ENCODE peak calls at places on chromosomes 2 and 18, in four cellular contexts. O, U, Y and S are unnamed samples. For H3K4me1, the result is how much of the 10 kb centered on the place peaks cover.

GRCh38 chr18:48771641-48772380 is 179.0 kb downstream of the SMAD7 start:
- DNase-seq in U (no peak), O (no peak), Y (no peak), S (no peak)

GRCh38 chr18:27227721-27228120 is 42.6 kb upstream of the CHST9 start:
- DNase-seq in Y (no peak), O (no peak), U (no peak), S (no peak)

GRCh38 chr2:127415593-127416485 is 2.4 kb upstream of the PROC start:
- DNase-seq in O (peak), Y (no peak), U (peak), S (peak)

GRCh38 chr2:39855856-39856255 is 76.8 kb upstream of the THUMPD2 start:
- DNase-seq in Y (no peak), U (no peak), O (no peak), S (no peak)

GRCh38 chr18:42258301-42258965 is 303.4 kb downstream of the PIK3C3 start:
- DNase-seq in O (no peak), U (no peak), Y (no peak), S (no peak)

GRCh38 chr2:233244818-233245217 is 6.7 kb upstream of the ATG16L1 start:
- DNase-seq in U (no peak), Y (no peak), O (no peak), S (no peak)

GRCh38 chr2:85134255-85135065 is 1.3 kb downstream of the TCF7L1 start:
- DNase-seq in U (no peak), Y (no peak), O (no peak), S (no peak)

GRCh38 chr2:118584380-118584779 is 263.1 kb downstream of the EN1 start:
- DNase-seq in O (no peak), U (no peak), Y (no peak), S (no peak)

GRCh38 chr18:76686737-76687231 is 135.6 kb upstream of the ZNF236 start:
- DNase-seq in Y (no peak), U (peak), O (peak), S (peak)

GRCh38 chr2:207825958-207826330 is 56.2 kb upstream of the FZD5 start:
- DNase-seq in Y (peak), U (no peak), O (no peak), S (no peak)

GRCh38 chr18:58928401-58928800 is 63.7 kb downstream of the ZNF532 start:
- DNase-seq in O (no peak), Y (no peak), U (no peak), S (no peak)

GRCh38 chr2:217837001-217837491 is 165.7 kb downstream of the TNS1 start:
- DNase-seq in Y (peak), U (no peak), O (peak), S (no peak)

GRCh38 chr2:28926837-28927236 is 32.4 kb downstream of the WDR43 start:
- DNase-seq in Y (no peak), O (no peak), U (no peak), S (no peak)

GRCh38 chr2:144211826-144212225 is 308.1 kb downstream of the ZEB2 start:
- DNase-seq in Y (no peak), O (no peak), U (no peak), S (no peak)

GRCh38 chr2:162244559-162245031 is 1.4 kb upstream of the FAP start:
- DNase-seq in Y (no peak), O (no peak), U (no peak), S (no peak)

GRCh38 chr2:239308696-239309397 is 92.0 kb downstream of the HDAC4 start:
- DNase-seq in O (peak), U (no peak), Y (peak), S (no peak)

GRCh38 chr2:28981016-28981441 is at the start of gene TOGARAM2:
- DNase-seq in Y (no peak), U (no peak), O (no peak), S (no peak)

GRCh38 chr2:116545611-116546010 is 1268.9 kb upstream of the DDX18 start:
- DNase-seq in U (no peak), Y (no peak), O (no peak), S (no peak)

GRCh38 chr18:48002933-48003365 is 72.5 kb upstream of the SMAD2 start:
- DNase-seq in U (no peak), O (peak), Y (no peak), S (no peak)

GRCh38 chr18:48547456-48548403 is 8.9 kb downstream of the CTIF start:
- DNase-seq in Y (peak), O (no peak), U (no peak), S (no peak)

GRCh38 chr2:86518498-86518897 is 44.7 kb downstream of the CHMP3 start:
- DNase-seq in U (peak), O (no peak), Y (no peak), S (peak)

GRCh38 chr2:2222931-2223330 is 108.1 kb downstream of the MYT1L start:
- DNase-seq in O (no peak), U (no peak), Y (no peak), S (no peak)

GRCh38 chr18:2223859-2224258 is 347.4 kb downstream of the METTL4 start:
- DNase-seq in U (no peak), O (no peak), Y (no peak), S (no peak)

GRCh38 chr18:11154369-11154982 is 5.1 kb upstream of the PIEZO2 start:
- DNase-seq in Y (no peak), O (no peak), U (peak), S (no peak)

GRCh38 chr2:168159754-168160585 is 87.4 kb downstream of the STK39 start:
- DNase-seq in Y (no peak), U (no peak), O (no peak), S (no peak)
- H3K4me1 ChIP-seq in Y (under half), U (under half), O (under half), S (under half)

GRCh38 chr18:32577561-32577960 is 106.9 kb upstream of the GAREM1 start:
- DNase-seq in U (no peak), Y (no peak), O (no peak), S (no peak)

GRCh38 chr18:32588191-32588590 is 117.5 kb upstream of the GAREM1 start:
- DNase-seq in U (no peak), O (no peak), Y (no peak), S (no peak)

GRCh38 chr18:32582455-32582854 is 111.8 kb upstream of the GAREM1 start:
- DNase-seq in U (no peak), O (no peak), Y (no peak), S (no peak)
- H3K4me1 ChIP-seq in U (under half), O (under half), Y (under half), S (under half)

GRCh38 chr18:44789704-44790103 is 109.0 kb downstream of the SETBP1 start:
- DNase-seq in Y (no peak), U (no peak), O (no peak), S (no peak)

GRCh38 chr18:44793186-44793585 is 112.5 kb downstream of the SETBP1 start:
- DNase-seq in U (no peak), Y (no peak), O (no peak), S (no peak)

GRCh38 chr18:44792456-44793080 is 111.9 kb downstream of the SETBP1 start:
- DNase-seq in Y (no peak), U (no peak), O (no peak), S (no peak)

GRCh38 chr18:44790860-44791259 is 110.2 kb downstream of the SETBP1 start:
- DNase-seq in O (no peak), U (no peak), Y (no peak), S (no peak)

DNA sequence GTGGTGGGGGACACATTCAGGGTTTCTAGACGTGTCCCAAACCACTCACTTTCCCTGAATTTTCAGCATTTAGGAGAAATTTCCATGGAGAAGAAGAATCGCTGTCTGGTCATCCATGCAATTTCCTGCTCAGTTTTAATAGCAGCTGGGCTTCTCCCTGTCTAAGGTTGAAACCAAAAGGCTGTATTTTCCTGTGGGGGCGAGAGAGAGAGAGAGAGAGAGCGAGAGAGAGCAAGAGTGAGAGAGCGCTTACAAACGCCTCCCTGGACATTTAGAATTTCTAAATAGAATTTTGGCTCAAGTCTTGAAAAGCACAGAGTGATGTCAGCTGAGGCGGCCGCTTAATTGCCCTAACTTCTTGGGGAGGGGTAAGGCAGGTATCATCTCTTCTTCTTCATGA is 110.8 kb downstream of the SETBP1 start:
- DNase-seq in U (no peak), O (no peak), Y (no peak), S (no peak)
- H3K4me1 ChIP-seq in U (under half), O (under half), Y (under half), S (under half)

DNA sequence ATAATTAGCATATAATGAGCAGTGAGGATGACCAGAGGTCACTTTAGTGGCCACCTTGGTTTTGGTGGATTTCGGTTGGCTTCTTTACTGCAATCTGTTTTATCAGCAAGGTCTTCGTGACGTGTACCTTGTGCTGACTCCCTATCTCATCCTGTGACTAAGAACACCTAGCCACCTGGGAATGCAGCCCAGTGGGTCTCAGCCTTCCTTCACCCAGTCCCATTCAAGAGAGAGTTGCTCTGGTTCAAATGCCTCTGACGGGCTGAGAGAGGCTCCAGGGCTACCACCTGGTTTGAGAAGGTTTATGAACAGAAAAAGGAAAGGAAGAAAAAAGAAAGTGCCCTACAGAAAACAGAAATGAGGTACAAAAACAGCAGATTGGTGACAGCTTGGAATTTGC is 738.7 kb downstream of the SOCS6 start:
- DNase-seq in U (no peak), O (no peak), Y (no peak), S (no peak)
- H3K4me1 ChIP-seq in U (under half), O (under half), Y (under half), S (under half)

GRCh38 chr2:24012521-24013245 is 2.8 kb downstream of the MFSD2B start:
- DNase-seq in U (no peak), Y (no peak), O (no peak), S (no peak)
- H3K4me1 ChIP-seq in U (under half), Y (under half), O (under half), S (under half)